ENCODE peak calls at places on chromosome 20, in ten cellular contexts. S is ascending aorta; Y is activated CD8-positive, alpha-beta T cell treated with anti-CD3 and anti-CD28 coated beads for 36 hours; R is fibroblast of lung; J is RCC 7860; N is SK-N-DZ; M is effector CD8-positive, alpha-beta T cell; L is stimulated activated naive CD8-positive, alpha-beta T cell treated with anti-CD3 and anti-CD28 coated beads, Interleukin-15, Interleukin-2, amounts not matched to agents 100 U/mL and 50 U/mL, for 24 hours; H is anterior cingulate cortex; V is kidney epithelial cell. B is an unnamed sample.

GRCh38 chr20:61370841-61371303 is 118.8 kb downstream of the CDH4 start:
- DNase-seq in S (no peak), V (no peak), J (no peak), H (peak; percentile 74), Y (no peak), M (no peak), L (no peak), R (no peak), N (no peak), B (no peak)

GRCh38 chr20:40931348-40932044 is 97.1 kb upstream of the TOP1 start:
- DNase-seq in V (no peak), L (no peak), Y (no peak), S (no peak), R (no peak), M (no peak), H (no peak), J (no peak), N (no peak), B (no peak)

GRCh38 chr20:49863666-49864065 is 51.0 kb downstream of the SLC9A8 start:
- DNase-seq in H (no peak), M (no peak), Y (no peak), L (no peak), J (no peak), S (no peak), N (no peak), V (no peak), R (no peak), B (no peak)

GRCh38 chr20:46851746-46852145 is 42.9 kb upstream of the EYA2 start:
- DNase-seq in J (no peak), S (no peak), R (no peak), L (no peak), V (no peak), N (no peak), Y (no peak), M (no peak), H (no peak), B (no peak)

GRCh38 chr20:44457016-44457415 is 18.7 kb upstream of the TTPAL start:
- DNase-seq in S (no peak), R (no peak), Y (no peak), M (no peak), H (no peak), N (no peak), J (no peak), V (no peak), L (no peak), B (no peak)

GRCh38 chr20:8043687-8044278 is 24.2 kb upstream of the TMX4 start:
- DNase-seq in N (peak; percentile 67), S (no peak), H (no peak), J (peak; percentile 31), R (peak; percentile 73), M (no peak), Y (peak; percentile 14), V (peak; percentile 32), L (no peak), B (peak; percentile 62)

GRCh38 chr20:31906001-31906400 is 35.6 kb downstream of the TTLL9 start:
- DNase-seq in R (no peak), V (no peak), N (no peak), H (no peak), J (no peak), S (no peak), Y (no peak), L (no peak), M (no peak), B (no peak)

GRCh38 chr20:5153612-5154542 is 27.1 kb downstream of the CDS2 start:
- DNase-seq in M (no peak), V (no peak), R (no peak), J (peak; percentile 41), L (no peak), H (no peak), N (no peak), Y (peak; percentile 15), S (no peak), B (peak; percentile 12)

GRCh38 chr20:56697476-56697875 is 68.4 kb downstream of the TFAP2C start:
- DNase-seq in J (no peak), M (no peak), R (no peak), L (no peak), N (no peak), S (no peak), H (no peak), V (no peak), Y (no peak), B (no peak)

GRCh38 chr20:19886666-19887288 is 128.7 kb downstream of the RIN2 start:
- DNase-seq in N (no peak), V (no peak), S (no peak), Y (no peak), M (no peak), J (peak; percentile 4), H (no peak), R (no peak), L (no peak), B (no peak)

GRCh38 chr20:49320460-49320859 is 42.6 kb upstream of the ZNFX1 start:
- DNase-seq in H (no peak), M (no peak), L (no peak), R (peak; percentile 31), Y (no peak), V (no peak), N (peak; percentile 78), S (no peak), J (peak; percentile 25), B (peak; percentile 60)

GRCh38 chr20:12847862-12848261 is 160.9 kb upstream of the SPTLC3 start:
- DNase-seq in R (no peak), N (no peak), M (no peak), V (no peak), S (no peak), L (no peak), H (no peak), J (no peak), Y (no peak), B (no peak)

GRCh38 chr20:24806896-24807676 is 142.0 kb upstream of the CST7 start:
- DNase-seq in L (no peak), V (no peak), M (no peak), H (no peak), R (no peak), S (no peak), J (no peak), Y (no peak), N (no peak), B (no peak)

GRCh38 chr20:38937978-38938473 is 11.8 kb downstream of the FAM83D start:
- DNase-seq in R (no peak), H (no peak), M (no peak), N (no peak), S (no peak), Y (no peak), V (no peak), L (no peak), J (no peak), B (no peak)

B was measured in EH.